ENCODE peak calls at places on chromosomes 6 and 20, in ten cellular contexts. F is central memory CD4-positive, alpha-beta T cell; I is stimulated activated CD8-positive, alpha-beta memory T cell treated with anti-CD3 and anti-CD28 coated beads, Interleukin-4, amount 100 ng/mL, for 1 hour; O is mammary epithelial cell; S is amniotic stem cell; Q is left colon; W is astrocyte of the cerebellum; K is activated gamma-delta T cell treated with Interleukin-2 at 50 U/mL for 16 hours; J is A673; H is DMS153. X is an unnamed sample.

GRCh38 chr20:605237-605636 is 4.9 kb downstream of the TCF15 start:
- DNase-seq in J (no peak), O (no peak), F (no peak), I (no peak), Q (no peak), W (no peak), S (no peak), H (no peak), K (no peak), X (no peak)

GRCh38 chr20:56987992-56988391 is 278.4 kb downstream of the BMP7 start:
- DNase-seq in J (no peak), S (no peak), O (peak), K (no peak), W (no peak), I (no peak), H (no peak), Q (no peak), F (no peak), X (no peak)

GRCh38 chr6:35445691-35446090 is 6.4 kb upstream of the FANCE start:
- DNase-seq in H (no peak), O (no peak), S (no peak), I (no peak), J (no peak), W (no peak), F (no peak), Q (no peak), K (no peak), X (no peak)

GRCh38 chr6:32169211-32169610 is 4.8 kb downstream of the EGFL8 start:
- DNase-seq in I (no peak), W (no peak), K (no peak), H (no peak), Q (no peak), J (no peak), O (no peak), F (no peak), S (no peak), X (no peak)

GRCh38 chr6:30820196-30820595 is 64.1 kb upstream of the DDR1 start:
- DNase-seq in S (peak), H (no peak), K (no peak), I (no peak), F (no peak), W (no peak), Q (peak), J (no peak), O (peak), X (no peak)

GRCh38 chr6:12592634-12593033 is 123.9 kb upstream of the PHACTR1 start:
- DNase-seq in F (no peak), O (peak), H (no peak), S (no peak), J (peak), W (no peak), Q (no peak), K (no peak), I (no peak), X (no peak)

GRCh38 chr6:7073810-7074525 is 33.8 kb upstream of the RREB1 start:
- DNase-seq in Q (peak), S (no peak), W (no peak), F (peak), O (no peak), H (no peak), J (no peak), K (peak), I (no peak), X (peak)

GRCh38 chr6:111478064-111478476 is 4.9 kb downstream of the REV3L start:
- DNase-seq in I (no peak), K (no peak), S (no peak), F (no peak), W (no peak), J (no peak), O (peak), Q (no peak), H (no peak), X (no peak)